ENCODE peak calls at places on chromosomes 1 and 21, in ten cellular contexts. Y is hepatocyte; M is heart right ventricle; A is foreskin fibroblast; N is mucosa of descending colon; W is esophagus muscularis mucosa; K is CD4-positive, alpha-beta memory T cell; L is GM23338; D is GM12864; Q is HAP-1. Z is an unnamed sample.

GRCh38 chr1:203276916-203277535 is 28.3 kb upstream of the BTG2 start:
- DNase-seq in Y (no peak), M (peak; percentile 43), A (no peak), N (no peak), W (no peak), K (no peak), L (no peak), D (no peak), Q (no peak), Z (no peak)

GRCh38 chr1:234551032-234551378 is 59.0 kb downstream of the IRF2BP2 start:
- DNase-seq in Y (no peak), M (no peak), A (no peak), N (no peak), W (no peak), K (no peak), L (no peak), D (no peak), Q (no peak), Z (no peak)

GRCh38 chr1:43799656-43800629 is 92.6 kb downstream of the ST3GAL3 start:
- DNase-seq in Y (no peak), M (no peak), A (peak; percentile 81), N (no peak), W (no peak), K (no peak), L (no peak), D (no peak), Q (no peak), Z (no peak)

GRCh38 chr1:2452583-2453315 is 23.3 kb upstream of the PLCH2 start:
- DNase-seq in Y (no peak), M (no peak), A (no peak), N (no peak), W (no peak), K (no peak), L (no peak), D (no peak), Q (no peak), Z (no peak)

GRCh38 chr1:48217861-48218260 is 4.7 kb upstream of the SLC5A9 start:
- DNase-seq in Y (no peak), M (no peak), A (no peak), N (no peak), W (no peak), K (no peak), L (no peak), D (no peak), Q (no peak), Z (no peak)

GRCh38 chr1:237220243-237220642 is 178.3 kb downstream of the RYR2 start:
- DNase-seq in Y (no peak), M (peak; percentile 24), A (no peak), N (no peak), W (no peak), K (no peak), L (no peak), D (no peak), Q (no peak), Z (no peak)

GRCh38 chr21:41947596-41948403 is 6.0 kb downstream of the C2CD2 start:
- DNase-seq in Y (no peak), M (no peak), A (peak; percentile 78), N (no peak), W (no peak), K (no peak), L (no peak), D (no peak), Q (no peak), Z (no peak)

GRCh38 chr1:114088392-114089299 is 65.0 kb downstream of the SYT6 start:
- DNase-seq in Y (no peak), M (no peak), A (no peak), N (no peak), W (no peak), K (no peak), L (peak; percentile 60), D (no peak), Q (peak; percentile 33), Z (no peak)

GRCh38 chr1:51847294-51847920 is 31.1 kb downstream of the NRDC start:
- DNase-seq in Y (no peak), M (no peak), A (no peak), N (no peak), W (no peak), K (no peak), L (no peak), D (no peak), Q (no peak), Z (no peak)

GRCh38 chr1:156122086-156122485 is 7.6 kb downstream of the LMNA start:
- DNase-seq in Y (no peak), M (no peak), A (no peak), N (no peak), W (no peak), K (no peak), L (no peak), D (no peak), Q (no peak), Z (no peak)
- H3K4me3 ChIP-seq in Y (no peak overlapping the region), M (peak overlapping the region; percentile 98), A (peak overlapping the region; percentile 88), N (no peak overlapping the region), W (peak overlapping the region; percentile 53), K (no peak overlapping the region), L (no peak overlapping the region), D (no peak overlapping the region), Q (no peak overlapping the region), Z (peak overlapping the region; percentile 41)

DNA sequence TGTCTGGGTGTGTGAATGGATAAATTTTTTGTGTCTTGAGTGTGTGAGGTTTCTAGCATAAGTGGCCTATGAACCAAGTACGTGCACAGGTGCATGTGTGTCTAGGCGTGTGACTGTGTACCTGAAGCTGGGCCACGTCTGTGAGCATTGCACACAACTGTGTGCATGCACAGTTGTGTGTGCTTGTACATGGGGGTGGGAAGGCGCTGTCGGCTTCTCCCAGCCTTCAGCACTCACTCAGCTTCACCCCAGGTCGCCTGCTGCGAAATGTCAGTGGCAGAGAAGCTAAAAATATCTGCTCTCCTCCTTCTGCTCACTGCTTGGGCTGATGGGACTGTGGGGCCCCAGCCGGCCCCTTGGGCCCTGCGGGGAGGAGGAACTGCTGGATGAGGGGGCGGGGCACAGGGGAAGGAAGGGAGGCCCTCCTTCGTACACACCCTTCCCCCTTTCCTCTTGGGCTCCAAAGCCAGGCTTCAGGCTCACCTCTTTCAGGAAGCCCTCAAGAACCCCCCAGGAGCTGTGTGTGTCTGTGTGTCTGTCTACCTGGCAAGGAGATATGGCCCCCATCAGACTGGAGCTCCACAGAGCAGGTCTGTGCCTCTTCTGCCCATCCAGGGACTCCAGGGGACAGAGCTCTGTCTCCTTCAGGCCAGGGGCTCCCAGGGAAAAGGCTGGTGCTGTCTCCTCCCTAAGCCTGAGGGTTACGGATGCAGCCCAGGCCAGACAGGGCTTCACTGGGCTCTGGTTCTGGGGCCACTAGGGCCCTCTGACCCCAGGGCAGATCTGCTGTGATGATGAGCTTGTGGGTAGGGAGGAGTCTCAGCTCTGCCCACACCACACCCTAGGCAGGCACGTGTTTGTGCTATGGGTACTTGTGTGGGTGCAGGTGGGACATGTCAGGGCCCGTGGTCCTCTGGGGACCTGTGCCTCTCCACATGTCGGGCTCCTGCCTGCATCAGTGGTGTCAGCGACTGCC is 35.6 kb upstream of the WASF2 start:
- DNase-seq in Y (peak; percentile 92), M (peak; percentile 87), A (peak; percentile 81), N (peak; percentile 74), W (no peak), K (peak; percentile 44), L (peak; percentile 90), D (peak; percentile 27), Q (peak; percentile 74), Z (no peak)
- H3K4me3 ChIP-seq in Y (peak overlapping the region; percentile 12), M (peak overlapping the region; percentile 55), A (peak overlapping the region; percentile 39), N (no peak overlapping the region), W (peak overlapping the region; percentile 54), K (peak overlapping the region; percentile 50), L (peak overlapping the region; percentile 78), D (peak overlapping the region; percentile 12), Q (no peak overlapping the region), Z (no peak overlapping the region)

DNA sequence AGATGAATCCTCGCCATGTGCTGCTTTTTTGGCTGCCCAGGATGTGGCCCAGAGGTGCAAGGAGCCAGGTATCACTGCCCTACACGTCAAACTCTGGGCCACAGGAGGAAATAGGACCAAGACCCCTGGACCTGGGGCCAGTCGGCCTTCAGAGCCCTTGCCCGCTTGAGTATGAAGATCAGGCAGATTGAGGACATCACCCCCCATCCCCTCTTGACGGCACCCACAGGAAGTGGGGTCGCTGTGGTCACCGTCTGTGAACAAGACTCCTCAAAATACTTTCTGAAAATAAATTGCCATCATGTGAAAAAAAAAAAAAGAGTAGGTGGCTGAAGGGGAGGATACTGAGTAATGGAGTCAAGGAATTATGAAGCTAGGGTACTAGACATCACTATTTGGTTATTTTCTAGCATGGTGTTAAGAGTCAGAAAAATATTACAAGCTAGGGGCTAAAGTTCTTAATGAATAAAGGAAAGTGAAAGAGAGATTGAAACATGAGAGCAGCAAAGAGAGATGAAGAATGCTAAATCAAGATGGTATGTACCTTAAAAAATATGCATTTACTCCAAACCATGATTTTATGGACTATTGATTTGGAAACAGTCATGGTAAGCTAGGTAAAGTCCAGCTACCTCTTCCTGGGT is 84.9 kb downstream of the CLEC20A start:
- DNase-seq in Y (no peak), M (no peak), A (no peak), N (no peak), W (no peak), K (no peak), L (no peak), D (no peak), Q (no peak), Z (no peak)
- H3K4me3 ChIP-seq in Y (no peak overlapping the region), M (no peak overlapping the region), A (no peak overlapping the region), N (no peak overlapping the region), W (no peak overlapping the region), K (no peak overlapping the region), L (no peak overlapping the region), D (no peak overlapping the region), Q (no peak overlapping the region), Z (no peak overlapping the region)

GRCh38 chr1:116767782-116768382 is 13.7 kb downstream of the CD2 start:
- DNase-seq in Y (no peak), M (no peak), A (no peak), N (no peak), W (no peak), K (no peak), L (no peak), D (no peak), Q (no peak), Z (no peak)

GRCh38 chr1:116769994-116770393 is 15.8 kb downstream of the CD2 start:
- DNase-seq in Y (no peak), M (no peak), A (no peak), N (no peak), W (no peak), K (no peak), L (no peak), D (no peak), Q (no peak), Z (no peak)

GRCh38 chr1:116768416-116768815 is 14.2 kb downstream of the CD2 start:
- DNase-seq in Y (no peak), M (no peak), A (no peak), N (no peak), W (no peak), K (no peak), L (no peak), D (no peak), Q (no peak), Z (no peak)

GRCh38 chr1:116769561-116769977 is 15.3 kb downstream of the CD2 start:
- DNase-seq in Y (no peak), M (no peak), A (peak; percentile 38), N (no peak), W (no peak), K (peak; percentile 92), L (no peak), D (peak; percentile 46), Q (no peak), Z (no peak)

DNA sequence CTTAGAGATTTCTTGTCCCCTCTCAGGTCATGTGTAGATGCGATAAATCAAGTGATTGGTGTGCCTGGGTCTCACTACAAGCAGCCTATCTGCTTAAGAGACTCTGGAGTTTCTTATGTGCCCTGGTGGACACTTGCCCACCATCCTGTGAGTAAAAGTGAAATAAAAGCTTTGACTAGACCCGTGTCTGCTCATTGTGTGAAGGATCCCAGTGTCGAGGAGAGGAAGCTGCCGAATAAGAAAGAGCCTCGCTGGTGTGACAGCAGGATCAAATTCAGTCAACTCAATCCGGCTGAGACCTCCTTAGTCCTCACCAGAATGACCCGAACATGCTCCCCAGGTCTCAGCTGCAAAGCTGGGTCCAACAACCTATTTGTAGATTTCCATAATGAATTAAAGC is 14.8 kb downstream of the CD2 start:
- DNase-seq in Y (no peak), M (no peak), A (no peak), N (no peak), W (no peak), K (no peak), L (no peak), D (no peak), Q (no peak), Z (no peak)
- H3K4me3 ChIP-seq in Y (no peak overlapping the region), M (no peak overlapping the region), A (no peak overlapping the region), N (no peak overlapping the region), W (no peak overlapping the region), K (no peak overlapping the region), L (no peak overlapping the region), D (no peak overlapping the region), Q (no peak overlapping the region), Z (no peak overlapping the region)